ENCODE peak calls at places on chromosomes 4 and X, in four cellular contexts. O, J, B and P are unnamed samples.

GRCh38 chr4:94880976-94881375 is 123.2 kb downstream of the BMPR1B start:
- DNase-seq in O (no peak), J (no peak), B (no peak), P (no peak)

GRCh38 chrX:118528089-118528753 is 32.6 kb downstream of the DOCK11 start:
- DNase-seq in O (no peak), J (no peak), B (no peak), P (no peak)

GRCh38 chrX:10387011-10387410 is 230.2 kb downstream of the CLCN4 start:
- DNase-seq in O (no peak), J (no peak), B (no peak), P (no peak)

GRCh38 chrX:37781808-37782207 is 1.9 kb downstream of the CYBB start:
- DNase-seq in O (no peak), J (no peak), B (no peak), P (no peak)

GRCh38 chr4:9988349-9988748 is 32.9 kb downstream of the SLC2A9 start:
- DNase-seq in O (no peak), J (no peak), B (no peak), P (no peak)

GRCh38 chr4:35772291-35772690 is 472.0 kb downstream of the ARAP2 start:
- DNase-seq in O (no peak), J (no peak), B (no peak), P (no peak)

GRCh38 chrX:97895751-97896150 is 1012.0 kb downstream of the RPA4 start:
- DNase-seq in O (no peak), J (no peak), B (no peak), P (no peak)

GRCh38 chrX:41334866-41335589 is 1.1 kb downstream of the DDX3X start:
- DNase-seq in O (peak; percentile 35), J (no peak), B (peak; percentile 83), P (no peak)

GRCh38 chrX:96909291-96909690 is 25.6 kb downstream of the RPA4 start:
- DNase-seq in O (no peak), J (no peak), B (no peak), P (no peak)

GRCh38 chr4:74539043-74539790 is 94.3 kb downstream of the AREG start:
- DNase-seq in O (no peak), J (no peak), B (no peak), P (no peak)

GRCh38 chr4:118034061-118034785 is at the start of gene NDST3:
- DNase-seq in O (no peak), J (peak; percentile 87), B (peak; percentile 32), P (peak; percentile 71)

GRCh38 chr4:36046026-36046425 is 198.3 kb downstream of the ARAP2 start:
- DNase-seq in O (no peak), J (no peak), B (no peak), P (no peak)

GRCh38 chr4:175891863-175892262 is 79.8 kb upstream of the GPM6A start:
- DNase-seq in O (no peak), J (peak; percentile 26), B (no peak), P (peak; percentile 38)

GRCh38 chr4:11079171-11079570 is 349.5 kb downstream of the HS3ST1 start:
- DNase-seq in O (no peak), J (no peak), B (no peak), P (no peak)

GRCh38 chr4:124277691-124278090 is 434.8 kb downstream of the ANKRD50 start:
- DNase-seq in O (no peak), J (no peak), B (no peak), P (no peak)

GRCh38 chrX:103406256-103406655 is 29.9 kb downstream of the BEX3 start:
- DNase-seq in O (no peak), J (no peak), B (no peak), P (no peak)

GRCh38 chr4:103019319-103020124 is at the start of gene SLC9B1:
- DNase-seq in O (peak; percentile 90), J (peak; percentile 80), B (peak; percentile 98), P (peak; percentile 91)

GRCh38 chr4:170723171-170723570 is 633.4 kb upstream of the AADAT start:
- DNase-seq in O (no peak), J (no peak), B (no peak), P (no peak)

GRCh38 chr4:138919094-138919936 is 96.3 kb upstream of the NOCT start:
- DNase-seq in O (peak; percentile 16), J (peak; percentile 72), B (peak; percentile 46), P (peak; percentile 66)

GRCh38 chrX:29487714-29488113 is 727.6 kb upstream of the MAGEB2 start:
- DNase-seq in O (no peak), J (no peak), B (no peak), P (no peak)

GRCh38 chr4:168854216-168854921 is 155.7 kb downstream of the CBR4 start:
- DNase-seq in O (no peak), J (peak; percentile 24), B (no peak), P (no peak)

GRCh38 chr4:148376151-148376550 is 66.1 kb downstream of the NR3C2 start:
- DNase-seq in O (no peak), J (no peak), B (peak; percentile 72), P (peak; percentile 45)

GRCh38 chr4:168269879-168270278 is 48.7 kb downstream of the DDX60 start:
- DNase-seq in O (peak; percentile 42), J (no peak), B (no peak), P (no peak)

GRCh38 chrX:73827406-73827805 is 264.4 kb downstream of the CHIC1 start:
- DNase-seq in O (no peak), J (no peak), B (no peak), P (no peak)

GRCh38 chrX:38232287-38232686 is 11.6 kb upstream of the SRPX start:
- DNase-seq in O (no peak), J (no peak), B (no peak), P (no peak)

GRCh38 chrX:68927178-68927577 is 98.4 kb downstream of the EFNB1 start:
- DNase-seq in O (no peak), J (no peak), B (no peak), P (no peak)

GRCh38 chrX:140504371-140505324 is at the start of gene SOX3:
- DNase-seq in O (no peak), J (no peak), B (no peak), P (no peak)

GRCh38 chr4:7154351-7154981 is 37.9 kb upstream of the SORCS2 start:
- DNase-seq in O (no peak), J (no peak), B (no peak), P (no peak)

GRCh38 chrX:70168238-70169188 is 8.8 kb upstream of the DGAT2L6 start:
- DNase-seq in O (no peak), J (peak; percentile 10), B (peak; percentile 39), P (peak; percentile 3)

GRCh38 chrX:120462370-120462769 is 6.7 kb downstream of the LAMP2 start:
- DNase-seq in O (no peak), J (no peak), B (no peak), P (no peak)

GRCh38 chr4:159937595-159937994 is 834.7 kb downstream of the RAPGEF2 start:
- DNase-seq in O (no peak), J (no peak), B (no peak), P (no peak)

GRCh38 chr4:98794565-98795205 is 134.2 kb downstream of the EIF4E start:
- DNase-seq in O (no peak), J (peak; percentile 1), B (no peak), P (no peak)

GRCh38 chr4:109444182-109444844 is 10.7 kb downstream of the SEC24B start:
- DNase-seq in O (no peak), J (no peak), B (no peak), P (no peak)

GRCh38 chr4:136316961-136317360 is 1215.3 kb downstream of the PCDH18 start:
- DNase-seq in O (no peak), J (no peak), B (no peak), P (no peak)

GRCh38 chr4:54231419-54232150 is 2.5 kb downstream of the PDGFRA start:
- DNase-seq in O (no peak), J (peak; percentile 79), B (peak; percentile 48), P (no peak)

GRCh38 chr4:98627883-98628282 is 30.5 kb downstream of the TSPAN5 start:
- DNase-seq in O (no peak), J (no peak), B (no peak), P (peak; percentile 31)

GRCh38 chr4:14184767-14185166 is 557.2 kb upstream of the BOD1L1 start:
- DNase-seq in O (no peak), J (no peak), B (no peak), P (no peak)

GRCh38 chrX:108072746-108073145 is 18.6 kb downstream of the PSMD10 start:
- DNase-seq in O (no peak), J (no peak), B (no peak), P (no peak)

DNA sequence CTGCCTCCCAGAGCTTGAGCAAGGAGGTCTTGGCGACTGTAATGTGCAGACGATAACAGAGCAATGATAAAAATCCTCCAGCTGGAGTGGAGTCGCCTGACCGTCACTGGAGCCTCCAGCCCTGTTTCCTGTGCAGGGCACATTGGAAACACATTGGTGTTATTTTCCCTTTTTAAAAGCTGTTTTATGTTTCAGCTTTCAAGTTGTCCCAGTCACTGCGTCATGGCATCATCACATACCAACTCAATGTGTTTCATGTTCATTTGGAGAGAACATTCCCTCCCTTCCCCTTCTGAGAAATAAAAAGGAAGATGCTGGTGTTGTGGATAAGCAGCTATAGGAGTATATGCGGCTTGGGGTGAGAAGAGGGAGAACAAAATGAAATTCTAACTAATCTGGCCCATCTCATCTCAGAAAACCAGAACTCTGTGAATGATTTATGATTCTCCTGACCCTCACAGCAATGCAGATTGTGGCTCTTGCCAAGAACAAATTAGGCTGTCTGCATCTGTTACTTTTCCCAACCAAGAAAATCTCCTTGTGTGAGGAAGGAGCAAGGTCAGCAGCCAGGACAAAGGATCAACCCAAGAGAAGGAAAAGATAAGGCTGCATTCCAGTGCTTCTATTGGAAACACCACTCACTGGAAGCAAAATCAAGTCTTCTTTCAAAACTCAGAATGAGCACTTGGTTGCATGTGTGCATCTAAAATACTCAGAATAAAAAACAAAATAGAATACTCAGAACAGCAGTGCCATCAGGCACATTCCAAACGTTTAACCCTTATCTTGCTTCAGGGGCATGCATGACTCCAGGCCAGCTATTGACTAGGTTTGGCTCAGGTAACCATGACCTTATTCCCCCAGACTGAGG is 134.4 kb downstream of the RASL11B start:
- DNase-seq in O (peak; percentile 15), J (peak; percentile 30), B (peak; percentile 66), P (no peak)
- H3K27ac ChIP-seq in O (no peak overlapping the region), J (peak overlapping the region; percentile 60), B (peak overlapping the region; percentile 70), P (no peak overlapping the region)

GRCh38 chrX:153571159-153571908 is 27.6 kb downstream of the CCNQ start:
- DNase-seq in O (no peak), J (no peak), B (no peak), P (no peak)
- TF ChIP-seq CTCF in O (no peak), J (no peak), B (no peak), P (no peak)

GRCh38 chrX:352181-352580 is 33.6 kb upstream of the GTPBP6 start:
- DNase-seq in O (no peak), J (no peak), B (no peak), P (no peak)
- H3K27ac ChIP-seq in O (no peak overlapping the region), J (no peak overlapping the region), B (no peak overlapping the region), P (no peak overlapping the region)

GRCh38 chr4:89807441-89808140 is 29.4 kb downstream of the SNCA start:
- DNase-seq in O (no peak), J (no peak), B (no peak), P (no peak)

GRCh38 chr4:89803036-89803435 is 33.9 kb downstream of the SNCA start:
- DNase-seq in O (no peak), J (no peak), B (no peak), P (no peak)

GRCh38 chr4:89800527-89801103 is 36.3 kb downstream of the SNCA start:
- DNase-seq in O (no peak), J (no peak), B (no peak), P (no peak)

GRCh38 chr4:89800012-89800516 is 36.9 kb downstream of the SNCA start:
- DNase-seq in O (no peak), J (no peak), B (no peak), P (no peak)

GRCh38 chr4:89803915-89804314 is 33.0 kb downstream of the SNCA start:
- DNase-seq in O (no peak), J (no peak), B (no peak), P (no peak)
- TF ChIP-seq CTCF in O (no peak), J (no peak), B (no peak), P (no peak)